ENCODE peak calls at places on chromosome 22, in five cellular contexts. M, X, D, W and B are unnamed samples.

GRCh38 chr22:40392618-40393017 is 22.2 kb downstream of the SGSM3 start:
- DNase-seq in M (no peak), X (no peak), D (no peak), W (no peak), B (no peak)

GRCh38 chr22:26849575-26849974 is 192.2 kb downstream of the MIAT start:
- DNase-seq in M (no peak), X (no peak), D (no peak), W (no peak), B (no peak)

GRCh38 chr22:38950527-38951111 is 6.8 kb upstream of the APOBEC3A start:
- DNase-seq in M (no peak), X (no peak), D (no peak), W (no peak), B (no peak)

GRCh38 chr22:33210129-33210784 is 152.1 kb upstream of the SYN3 start:
- DNase-seq in M (peak; percentile 6), X (no peak), D (peak; percentile 11), W (peak; percentile 74), B (peak; percentile 34)

GRCh38 chr22:37193629-37194191 is 5.7 kb upstream of the C1QTNF6 start:
- DNase-seq in M (no peak), X (no peak), D (no peak), W (peak; percentile 49), B (no peak)

GRCh38 chr22:38292694-38293093 is 19.9 kb upstream of the TMEM184B start:
- DNase-seq in M (no peak), X (no peak), D (peak; percentile 36), W (no peak), B (peak; percentile 51)

GRCh38 chr22:23061471-23062280 is 8.6 kb upstream of the GNAZ start:
- DNase-seq in M (no peak), X (no peak), D (no peak), W (no peak), B (no peak)

GRCh38 chr22:40240671-40241070 is 62.9 kb downstream of the TNRC6B start:
- DNase-seq in M (peak; percentile 30), X (no peak), D (no peak), W (no peak), B (no peak)

GRCh38 chr22:49197500-49197899 is 630.2 kb downstream of the BRD1 start:
- DNase-seq in M (no peak), X (no peak), D (no peak), W (no peak), B (no peak)

GRCh38 chr22:41181349-41182241 is 23.5 kb upstream of the L3MBTL2 start:
- DNase-seq in M (no peak), X (no peak), D (peak; percentile 22), W (no peak), B (peak; percentile 75)

GRCh38 chr22:24416611-24417010 is 10.8 kb upstream of the ADORA2A start:
- DNase-seq in M (no peak), X (no peak), D (no peak), W (no peak), B (no peak)

GRCh38 chr22:48756146-48757111 is 1071.2 kb downstream of the BRD1 start:
- DNase-seq in M (no peak), X (no peak), D (no peak), W (no peak), B (no peak)

GRCh38 chr22:48068323-48068722 is 1305.9 kb downstream of the TBC1D22A start:
- DNase-seq in M (no peak), X (no peak), D (no peak), W (no peak), B (no peak)

GRCh38 chr22:21753374-21754111 is 17.9 kb upstream of the YPEL1 start:
- DNase-seq in M (no peak), X (no peak), D (no peak), W (no peak), B (no peak)

GRCh38 chr22:30420401-30421178 is 5.0 kb upstream of the MTFP1 start:
- DNase-seq in M (no peak), X (no peak), D (peak; percentile 90), W (no peak), B (peak; percentile 84)

GRCh38 chr22:26903030-26903856 is 245.9 kb downstream of the MIAT start:
- DNase-seq in M (no peak), X (no peak), D (no peak), W (no peak), B (no peak)

GRCh38 chr22:30627480-30627879 is 8.1 kb upstream of the SLC35E4 start:
- DNase-seq in M (no peak), X (no peak), D (no peak), W (no peak), B (no peak)

GRCh38 chr22:36288571-36289405 is 35.9 kb downstream of the APOL1 start:
- DNase-seq in M (no peak), X (no peak), D (no peak), W (no peak), B (no peak)

GRCh38 chr22:29820941-29821789 is 16.9 kb downstream of the ASCC2 start:
- DNase-seq in M (peak; percentile 75), X (peak; percentile 28), D (peak; percentile 100), W (peak; percentile 88), B (peak; percentile 80)

GRCh38 chr22:38135133-38135706 is 24.7 kb upstream of the BAIAP2L2 start:
- DNase-seq in M (no peak), X (no peak), D (peak; percentile 81), W (no peak), B (peak; percentile 92)

GRCh38 chr22:22767876-22768602 is 119.6 kb upstream of the IGLL5 start:
- DNase-seq in M (no peak), X (no peak), D (no peak), W (no peak), B (no peak)

GRCh38 chr22:28819253-28820096 is 19.1 kb upstream of the XBP1 start:
- DNase-seq in M (peak; percentile 77), X (no peak), D (no peak), W (peak; percentile 81), B (no peak)

DNA sequence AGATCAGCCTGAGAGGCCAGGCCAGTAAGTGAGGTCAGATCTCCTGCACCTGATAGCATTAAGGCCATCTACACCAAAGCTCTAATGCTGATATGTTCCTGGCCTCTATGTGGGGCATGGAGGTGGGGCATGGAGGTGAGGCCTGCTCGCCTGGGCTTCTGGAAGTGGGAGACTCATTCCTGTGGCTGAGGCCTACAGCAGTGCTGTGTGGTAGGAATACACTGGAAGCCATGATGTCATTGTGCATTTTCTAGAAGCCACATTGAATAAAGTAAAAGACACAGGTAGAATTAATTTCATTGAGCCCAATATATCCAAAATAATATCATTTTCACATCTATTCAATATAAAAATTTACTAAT is 2.7 kb downstream of the PNPLA3 start:
- DNase-seq in M (no peak), X (no peak), D (no peak), W (no peak), B (no peak)
- H3K4me3 ChIP-seq in M (no peak overlapping the region), X (no peak overlapping the region), D (no peak overlapping the region), W (no peak overlapping the region), B (no peak overlapping the region)

DNA sequence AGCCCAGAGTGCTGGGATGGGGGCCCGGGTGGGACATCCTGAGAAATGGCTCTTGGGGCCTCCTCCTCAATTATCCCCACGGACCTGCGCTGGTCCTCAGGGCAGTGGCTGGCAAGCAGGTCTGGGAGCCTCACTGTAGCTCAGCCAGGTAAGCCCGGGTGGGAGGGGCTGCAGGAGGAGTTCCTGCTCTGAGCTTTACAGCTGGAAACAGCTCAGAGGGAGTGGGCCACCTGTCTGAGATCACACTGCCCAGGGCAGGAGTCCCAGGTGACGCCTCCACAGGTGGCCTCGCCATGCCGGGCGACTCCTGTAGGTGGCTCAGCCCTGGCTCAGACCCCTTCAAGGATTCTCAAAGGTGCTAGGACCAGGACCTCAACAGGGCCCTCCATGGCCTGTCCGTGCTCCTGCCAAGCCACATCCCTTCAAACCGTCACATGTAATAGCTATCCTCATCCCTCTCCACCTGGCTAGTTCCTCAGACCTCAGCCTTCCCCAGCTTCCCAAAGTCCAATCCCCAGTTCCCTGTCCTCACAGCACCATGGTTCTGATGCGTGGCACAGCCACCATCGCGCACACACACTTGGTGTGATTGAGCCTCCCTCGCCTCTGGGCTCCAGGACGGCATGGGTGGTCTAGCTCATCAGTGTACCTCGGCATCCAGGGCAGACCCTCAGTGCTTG is 3.6 kb upstream of the TSSK2 start:
- DNase-seq in M (no peak), X (no peak), D (no peak), W (no peak), B (no peak)
- TF ChIP-seq CTCF in M (no peak), X (no peak), D (no peak), W (no peak), B (no peak)

DNA sequence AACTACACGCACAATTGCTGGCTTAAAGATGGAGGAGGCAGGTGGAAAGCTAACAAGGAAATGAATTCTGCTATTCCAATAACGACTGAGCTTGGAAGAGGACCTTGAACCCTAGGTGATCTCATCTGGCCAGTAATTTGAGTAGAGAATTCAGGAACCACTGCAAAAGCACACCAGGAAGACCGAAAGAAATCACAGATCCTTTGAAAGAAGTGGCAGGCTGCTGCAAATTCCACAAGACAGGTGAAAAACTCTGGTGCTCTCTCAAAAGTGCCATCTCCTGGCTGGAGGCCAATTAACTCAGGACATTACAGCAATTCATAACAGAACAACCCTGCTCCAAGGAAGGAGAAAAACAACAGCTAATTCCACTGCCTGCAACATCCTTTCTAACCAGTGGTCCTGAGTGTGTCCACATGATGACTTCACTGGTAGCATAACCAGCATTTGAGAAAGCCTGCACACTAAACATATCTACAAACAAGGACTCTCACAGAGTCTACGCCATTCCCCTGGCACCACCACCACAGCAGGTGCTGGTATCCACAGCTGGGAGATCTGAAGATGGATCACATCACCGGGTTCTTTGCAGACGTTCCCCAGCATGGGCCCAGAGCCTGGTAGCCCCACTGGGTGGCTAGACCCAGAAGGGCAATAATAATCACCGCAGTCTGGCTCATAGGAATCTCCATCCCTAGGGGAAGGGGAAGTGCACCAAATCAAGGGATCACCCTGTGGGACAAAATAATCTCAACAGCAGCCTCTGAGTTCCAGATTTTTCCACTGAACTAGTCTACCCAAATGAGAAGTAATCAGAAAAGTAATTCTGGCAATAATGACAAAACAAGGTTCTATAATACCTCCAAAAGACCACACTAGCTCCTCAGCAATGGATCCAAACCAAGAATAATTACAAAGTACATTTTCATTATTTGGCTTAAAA is 44.9 kb upstream of the CLTCL1 start:
- DNase-seq in M (no peak), X (no peak), D (no peak), W (no peak), B (no peak)
- H3K4me3 ChIP-seq in M (no peak overlapping the region), X (no peak overlapping the region), D (no peak overlapping the region), W (no peak overlapping the region), B (no peak overlapping the region)

GRCh38 chr22:16933274-16933923 is 74.6 kb downstream of the GAB4 start:
- DNase-seq in M (no peak), X (no peak), D (no peak), W (no peak), B (no peak)
- TF ChIP-seq CTCF in M (no peak), X (no peak), D (no peak), W (no peak), B (no peak)

DNA sequence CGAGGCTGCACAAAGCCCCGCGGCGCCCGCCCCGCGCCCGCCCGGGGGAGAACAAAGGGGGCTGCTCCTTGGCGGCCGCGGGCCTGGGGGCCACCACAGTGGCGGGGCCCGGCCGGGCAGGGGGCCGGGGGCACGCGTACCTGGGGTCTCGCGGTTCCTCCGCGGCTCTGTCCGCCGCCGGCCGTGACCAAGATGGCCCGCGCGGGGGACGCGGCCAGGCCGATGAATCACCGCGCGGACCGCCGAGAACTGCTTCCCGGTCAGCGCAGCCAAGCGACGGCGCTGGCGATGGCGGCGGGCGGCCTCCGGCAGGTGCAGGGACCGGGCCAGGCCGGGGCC is at the start of gene RTL6:
- DNase-seq in M (no peak), X (no peak), D (no peak), W (no peak), B (no peak)
- H3K4me3 ChIP-seq in M (peak within 1 kb of the TSS; percentile 69), X (peak within 1 kb of the TSS; percentile 77), D (peak within 1 kb of the TSS; percentile 60), W (peak within 1 kb of the TSS; percentile 42), B (peak within 1 kb of the TSS; percentile 70)